ENCODE peak calls at places on chromosomes 6 and 20, in nine cellular contexts. One of them, this sample, is unnamed. For H4K20me1, the result is how much of the 10 kb centered on the place peaks cover.

GRCh38 chr6:52726193-52726542 is 37.1 kb downstream of the GSTA2 start:
- DNase-seq in PC-3: no peak
- DNase-seq in neural progenitor cell: no peak
- DNase-seq in GM23248: no peak
- DNase-seq in mammary epithelial cell: no peak
- DNase-seq in HCT116: no peak
- DNase-seq in GM12878: no peak
- DNase-seq in fibroblast of lung: no peak
- DNase-seq in PC-9: no peak
- DNase-seq in this sample: no peak

GRCh38 chr6:43972179-43972914 is 154.9 kb downstream of the MRPL14 start:
- DNase-seq in PC-3: peak
- DNase-seq in neural progenitor cell: no peak
- DNase-seq in GM23248: peak
- DNase-seq in mammary epithelial cell: peak
- DNase-seq in HCT116: no peak
- DNase-seq in GM12878: no peak
- DNase-seq in fibroblast of lung: peak
- DNase-seq in PC-9: no peak
- DNase-seq in this sample: no peak

GRCh38 chr6:1519597-1519996 is 90.1 kb upstream of the FOXC1 start:
- DNase-seq in PC-3: no peak
- DNase-seq in neural progenitor cell: no peak
- DNase-seq in GM23248: no peak
- DNase-seq in mammary epithelial cell: no peak
- DNase-seq in HCT116: no peak
- DNase-seq in GM12878: no peak
- DNase-seq in fibroblast of lung: no peak
- DNase-seq in PC-9: no peak
- DNase-seq in this sample: no peak

GRCh38 chr20:57633945-57634491 is 13.8 kb upstream of the ZBP1 start:
- DNase-seq in PC-3: no peak
- DNase-seq in neural progenitor cell: no peak
- DNase-seq in GM23248: no peak
- DNase-seq in mammary epithelial cell: no peak
- DNase-seq in HCT116: no peak
- DNase-seq in GM12878: no peak
- DNase-seq in fibroblast of lung: no peak
- DNase-seq in PC-9: no peak
- DNase-seq in this sample: no peak

GRCh38 chr6:90107721-90108364 is 188.8 kb downstream of the BACH2 start:
- DNase-seq in PC-3: no peak
- DNase-seq in neural progenitor cell: peak
- DNase-seq in GM23248: no peak
- DNase-seq in mammary epithelial cell: peak
- DNase-seq in HCT116: no peak
- DNase-seq in GM12878: peak
- DNase-seq in fibroblast of lung: no peak
- DNase-seq in PC-9: no peak
- DNase-seq in this sample: no peak

GRCh38 chr20:14568701-14569100 is 231.3 kb upstream of the FLRT3 start:
- DNase-seq in PC-3: no peak
- DNase-seq in neural progenitor cell: peak
- DNase-seq in GM23248: no peak
- DNase-seq in mammary epithelial cell: no peak
- DNase-seq in HCT116: no peak
- DNase-seq in GM12878: no peak
- DNase-seq in fibroblast of lung: no peak
- DNase-seq in PC-9: no peak
- DNase-seq in this sample: no peak

GRCh38 chr6:53646606-53647005 is 18.9 kb downstream of the KLHL31 start:
- DNase-seq in PC-3: no peak
- DNase-seq in neural progenitor cell: no peak
- DNase-seq in GM23248: no peak
- DNase-seq in mammary epithelial cell: peak
- DNase-seq in HCT116: no peak
- DNase-seq in GM12878: no peak
- DNase-seq in fibroblast of lung: no peak
- DNase-seq in PC-9: no peak
- DNase-seq in this sample: no peak

GRCh38 chr20:15708984-15709598 is 864.2 kb downstream of the KIF16B start:
- DNase-seq in PC-3: peak
- DNase-seq in neural progenitor cell: peak
- DNase-seq in GM23248: peak
- DNase-seq in mammary epithelial cell: no peak
- DNase-seq in HCT116: no peak
- DNase-seq in GM12878: no peak
- DNase-seq in fibroblast of lung: peak
- DNase-seq in PC-9: no peak
- DNase-seq in this sample: peak

GRCh38 chr6:154765273-154765672 is 32.1 kb downstream of the SCAF8 start:
- DNase-seq in PC-3: no peak
- DNase-seq in neural progenitor cell: no peak
- DNase-seq in GM23248: no peak
- DNase-seq in mammary epithelial cell: no peak
- DNase-seq in HCT116: no peak
- DNase-seq in GM12878: no peak
- DNase-seq in fibroblast of lung: no peak
- DNase-seq in PC-9: no peak
- DNase-seq in this sample: no peak

GRCh38 chr6:154767419-154767818 is 34.2 kb downstream of the SCAF8 start:
- DNase-seq in PC-3: no peak
- DNase-seq in neural progenitor cell: no peak
- DNase-seq in GM23248: no peak
- DNase-seq in mammary epithelial cell: no peak
- DNase-seq in HCT116: no peak
- DNase-seq in GM12878: no peak
- DNase-seq in fibroblast of lung: no peak
- DNase-seq in PC-9: no peak
- DNase-seq in this sample: no peak

GRCh38 chr6:154766288-154766687 is 33.1 kb downstream of the SCAF8 start:
- DNase-seq in PC-3: no peak
- DNase-seq in neural progenitor cell: no peak
- DNase-seq in GM23248: peak
- DNase-seq in mammary epithelial cell: no peak
- DNase-seq in HCT116: no peak
- DNase-seq in GM12878: no peak
- DNase-seq in fibroblast of lung: no peak
- DNase-seq in PC-9: no peak
- DNase-seq in this sample: no peak

GRCh38 chr6:154766993-154767392 is 33.8 kb downstream of the SCAF8 start:
- DNase-seq in PC-3: no peak
- DNase-seq in neural progenitor cell: peak
- DNase-seq in GM23248: peak
- DNase-seq in mammary epithelial cell: no peak
- DNase-seq in HCT116: no peak
- DNase-seq in GM12878: no peak
- DNase-seq in fibroblast of lung: peak
- DNase-seq in PC-9: peak
- DNase-seq in this sample: no peak

GRCh38 chr6:154768280-154768679 is 35.1 kb downstream of the SCAF8 start:
- DNase-seq in PC-3: no peak
- DNase-seq in neural progenitor cell: no peak
- DNase-seq in GM23248: no peak
- DNase-seq in mammary epithelial cell: peak
- DNase-seq in HCT116: no peak
- DNase-seq in GM12878: no peak
- DNase-seq in fibroblast of lung: peak
- DNase-seq in PC-9: no peak
- DNase-seq in this sample: no peak
- H4K20me1 ChIP-seq in PC-3: under half
- H4K20me1 ChIP-seq in neural progenitor cell: half or more
- H4K20me1 ChIP-seq in GM23248: half or more
- H4K20me1 ChIP-seq in mammary epithelial cell: under half
- H4K20me1 ChIP-seq in HCT116: under half
- H4K20me1 ChIP-seq in GM12878: under half
- H4K20me1 ChIP-seq in fibroblast of lung: under half
- H4K20me1 ChIP-seq in PC-9: half or more
- H4K20me1 ChIP-seq in this sample: half or more

GRCh38 chr6:26332843-26333242 is 32.2 kb upstream of the BTN3A2 start:
- DNase-seq in PC-3: no peak
- DNase-seq in neural progenitor cell: no peak
- DNase-seq in GM23248: no peak
- DNase-seq in mammary epithelial cell: no peak
- DNase-seq in HCT116: no peak
- DNase-seq in GM12878: no peak
- DNase-seq in fibroblast of lung: no peak
- DNase-seq in PC-9: no peak
- DNase-seq in this sample: no peak

GRCh38 chr6:26329763-26330511 is 35.1 kb upstream of the BTN3A2 start:
- DNase-seq in PC-3: peak
- DNase-seq in neural progenitor cell: peak
- DNase-seq in GM23248: peak
- DNase-seq in mammary epithelial cell: peak
- DNase-seq in HCT116: no peak
- DNase-seq in GM12878: no peak
- DNase-seq in fibroblast of lung: peak
- DNase-seq in PC-9: peak
- DNase-seq in this sample: peak

GRCh38 chr6:26331809-26332226 is 33.2 kb upstream of the BTN3A2 start:
- DNase-seq in PC-3: no peak
- DNase-seq in neural progenitor cell: no peak
- DNase-seq in GM23248: peak
- DNase-seq in mammary epithelial cell: no peak
- DNase-seq in HCT116: no peak
- DNase-seq in GM12878: no peak
- DNase-seq in fibroblast of lung: no peak
- DNase-seq in PC-9: no peak
- DNase-seq in this sample: no peak

GRCh38 chr6:26332408-26332807 is 32.6 kb upstream of the BTN3A2 start:
- DNase-seq in PC-3: no peak
- DNase-seq in neural progenitor cell: no peak
- DNase-seq in GM23248: no peak
- DNase-seq in mammary epithelial cell: no peak
- DNase-seq in HCT116: no peak
- DNase-seq in GM12878: no peak
- DNase-seq in fibroblast of lung: no peak
- DNase-seq in PC-9: no peak
- DNase-seq in this sample: no peak

DNA sequence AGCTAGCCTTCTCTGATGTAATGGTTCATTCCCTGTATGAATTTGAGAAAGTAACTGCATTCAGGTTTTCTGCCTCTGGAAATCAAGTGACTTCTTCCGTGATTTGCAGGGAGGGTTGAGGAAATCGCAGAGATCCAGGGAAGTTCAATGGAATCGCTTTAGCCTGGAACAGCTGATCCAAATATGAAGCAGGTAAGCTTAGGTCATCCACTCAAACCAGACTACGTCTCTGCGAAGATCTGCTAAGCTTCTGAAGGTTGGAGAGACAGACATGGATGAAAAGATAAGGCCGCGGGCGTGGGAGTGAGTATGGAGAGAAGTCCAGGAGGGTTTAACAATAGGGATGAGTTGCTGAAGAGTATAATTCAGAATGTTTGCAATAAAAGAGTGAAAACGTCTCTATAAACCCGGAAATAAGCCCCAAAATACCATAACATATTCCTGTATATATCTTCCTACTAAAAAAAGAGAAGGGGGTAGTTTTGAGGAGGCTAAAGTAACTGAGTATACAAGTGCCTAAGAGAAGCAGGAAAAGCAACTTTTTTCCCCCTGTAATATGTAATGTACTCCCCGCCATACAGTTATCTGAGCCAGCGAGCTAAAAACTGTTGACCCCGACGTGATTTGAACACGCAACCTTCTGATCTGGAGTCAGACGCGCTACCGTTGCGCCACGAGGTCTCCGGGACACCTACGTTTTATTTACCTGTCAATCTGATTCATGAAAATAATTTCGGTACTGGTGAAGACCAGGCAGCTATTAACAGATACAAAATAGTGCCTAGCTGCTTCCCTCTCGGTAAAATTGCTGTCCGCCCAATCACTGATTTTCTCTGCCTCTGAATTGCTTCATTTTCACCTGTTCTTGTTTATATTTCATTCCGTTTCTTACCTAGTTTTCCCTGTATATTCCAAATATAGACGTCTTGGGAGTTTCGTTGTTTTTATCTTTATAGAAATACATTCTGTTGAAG is 33.9 kb upstream of the BTN3A2 start:
- DNase-seq in PC-3: peak
- DNase-seq in neural progenitor cell: no peak
- DNase-seq in GM23248: peak
- DNase-seq in mammary epithelial cell: peak
- DNase-seq in HCT116: no peak
- DNase-seq in GM12878: no peak
- DNase-seq in fibroblast of lung: peak
- DNase-seq in PC-9: peak
- DNase-seq in this sample: peak
- TF ChIP-seq EZH2 in PC-3: no peak
- TF ChIP-seq EZH2 in neural progenitor cell: no peak
- TF ChIP-seq EZH2 in GM23248: peak
- TF ChIP-seq EZH2 in mammary epithelial cell: no peak
- TF ChIP-seq EZH2 in HCT116: no peak
- TF ChIP-seq EZH2 in GM12878: no peak
- TF ChIP-seq EZH2 in fibroblast of lung: no peak
- TF ChIP-seq EZH2 in PC-9: no peak
- TF ChIP-seq EZH2 in this sample: no peak

DNA sequence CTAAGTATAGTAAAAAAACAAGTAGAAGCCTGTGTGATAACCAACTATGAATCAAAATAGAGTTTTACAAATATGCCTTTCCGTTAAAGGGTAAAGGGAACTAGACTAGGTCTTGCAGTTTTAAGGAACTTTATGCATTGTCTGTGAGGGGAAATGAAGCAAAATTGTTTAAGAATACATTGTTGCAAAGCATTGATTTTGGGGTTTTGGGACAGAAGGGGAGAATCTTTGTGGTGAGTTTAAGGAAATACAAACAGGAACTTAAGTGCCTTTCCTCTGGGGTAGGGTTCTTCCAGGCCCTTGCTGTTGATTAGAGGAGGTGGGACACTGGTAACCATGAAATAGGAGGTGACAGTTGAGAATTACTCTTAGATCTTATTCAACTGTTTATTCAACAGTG is 4.6 kb downstream of the MAPK14 start:
- DNase-seq in PC-3: no peak
- DNase-seq in neural progenitor cell: no peak
- DNase-seq in GM23248: no peak
- DNase-seq in mammary epithelial cell: no peak
- DNase-seq in HCT116: no peak
- DNase-seq in GM12878: no peak
- DNase-seq in fibroblast of lung: no peak
- DNase-seq in PC-9: no peak
- DNase-seq in this sample: no peak
- H4K20me1 ChIP-seq in PC-3: under half
- H4K20me1 ChIP-seq in neural progenitor cell: half or more
- H4K20me1 ChIP-seq in GM23248: under half
- H4K20me1 ChIP-seq in mammary epithelial cell: under half
- H4K20me1 ChIP-seq in HCT116: under half
- H4K20me1 ChIP-seq in GM12878: under half
- H4K20me1 ChIP-seq in fibroblast of lung: under half
- H4K20me1 ChIP-seq in PC-9: under half
- H4K20me1 ChIP-seq in this sample: under half

DNA sequence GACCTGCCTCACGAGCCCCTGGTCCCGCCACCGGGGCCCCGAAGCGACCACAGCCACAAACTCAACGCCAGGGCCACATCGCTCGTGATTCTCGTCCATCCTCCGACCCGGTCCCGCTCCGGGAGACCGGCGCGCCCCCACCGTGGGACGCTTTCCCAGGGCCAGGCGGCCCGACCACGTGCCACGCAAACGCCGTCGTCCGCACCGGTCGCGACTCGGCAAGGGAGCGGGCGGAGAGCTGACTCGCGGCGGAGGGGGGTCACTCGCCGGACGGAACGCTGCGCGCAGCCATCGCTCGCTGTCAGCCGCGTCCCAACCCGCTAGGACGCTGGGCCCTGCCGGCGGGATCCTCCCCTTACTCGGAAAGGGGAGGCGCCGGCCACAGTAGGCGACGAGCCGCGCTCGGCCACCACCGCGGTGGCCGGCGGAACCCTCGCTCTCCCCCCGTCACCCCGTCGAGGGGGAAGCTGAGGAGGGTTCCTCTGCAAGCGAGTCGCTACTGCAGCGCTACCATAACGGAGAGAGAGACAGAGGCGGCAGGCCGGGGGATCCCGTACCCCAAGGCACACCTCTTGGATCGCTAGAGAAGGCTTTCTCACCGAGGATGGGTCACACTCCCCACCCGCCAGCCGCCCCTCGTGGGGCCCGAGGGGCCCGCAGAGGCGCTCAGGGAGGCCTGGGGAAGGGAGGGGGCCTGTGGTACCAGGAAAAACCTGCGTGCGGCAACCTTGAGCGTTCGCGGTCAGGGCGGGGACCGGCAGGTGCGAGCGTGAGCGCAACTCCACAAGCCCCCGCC is 511.8 kb upstream of the ZNF337 start:
- DNase-seq in PC-3: no peak
- DNase-seq in neural progenitor cell: peak
- DNase-seq in GM23248: peak
- DNase-seq in mammary epithelial cell: peak
- DNase-seq in HCT116: no peak
- DNase-seq in GM12878: no peak
- DNase-seq in fibroblast of lung: peak
- DNase-seq in PC-9: no peak
- DNase-seq in this sample: peak
- TF ChIP-seq EZH2 in PC-3: no peak
- TF ChIP-seq EZH2 in neural progenitor cell: peak
- TF ChIP-seq EZH2 in GM23248: no peak
- TF ChIP-seq EZH2 in mammary epithelial cell: peak
- TF ChIP-seq EZH2 in HCT116: no peak
- TF ChIP-seq EZH2 in GM12878: no peak
- TF ChIP-seq EZH2 in fibroblast of lung: peak
- TF ChIP-seq EZH2 in PC-9: no peak
- TF ChIP-seq EZH2 in this sample: no peak